ENCODE peak calls at places on chromosome 20, in seven cellular contexts. J is AG09319, T is HFFc6, Z is GM04504, Y is KBM-7, N is caudate nucleus, F is NCI-H1436 treated with DMSO at 0.1 percent for 48 hours. K is an unnamed sample.

GRCh38 chr20:25486377-25486776 is 78.9 kb downstream of the GINS1 start:
- DNase-seq in J (no peak), T (no peak), F (no peak), Z (peak), N (no peak), Y (no peak), K (no peak)

GRCh38 chr20:62835931-62836861 is 19.3 kb downstream of the COL9A3 start:
- DNase-seq in Z (no peak), J (no peak), N (no peak), F (no peak), Y (no peak), T (no peak), K (peak)

GRCh38 chr20:61997891-61998290 is 67.8 kb downstream of the TAF4 start:
- DNase-seq in J (no peak), T (no peak), F (no peak), Y (no peak), Z (no peak), N (no peak), K (no peak)

GRCh38 chr20:50801747-50802125 is 6.9 kb downstream of the BCAS4 start:
- DNase-seq in Z (no peak), F (no peak), N (no peak), J (no peak), Y (no peak), T (no peak), K (no peak)

GRCh38 chr20:3712279-3712873 is at the start of gene SIGLEC1:
- DNase-seq in F (no peak), N (no peak), Y (peak), T (no peak), Z (no peak), J (no peak), K (no peak)

GRCh38 chr20:25245461-25245860 is 2.4 kb upstream of the PYGB start:
- DNase-seq in T (no peak), J (no peak), Z (no peak), Y (no peak), F (no peak), N (no peak), K (no peak)

GRCh38 chr20:3406481-3407425 is 716 bp downstream of the DNAAF9 start:
- DNase-seq in J (no peak), Z (no peak), T (peak), F (no peak), N (peak), Y (peak), K (peak)

GRCh38 chr20:2618815-2619214 is 33.6 kb upstream of the NOP56 start:
- DNase-seq in F (no peak), J (no peak), Y (no peak), Z (no peak), N (no peak), T (no peak), K (no peak)

GRCh38 chr20:33979094-33979493 is 14.6 kb upstream of the RALY start:
- DNase-seq in Y (no peak), F (no peak), T (no peak), N (no peak), J (no peak), Z (no peak), K (no peak)

GRCh38 chr20:19833395-19833794 is 75.3 kb downstream of the RIN2 start:
- DNase-seq in F (no peak), T (no peak), J (no peak), Y (no peak), Z (no peak), N (no peak), K (no peak)

GRCh38 chr20:17841751-17842191 is 126.8 kb downstream of the SNX5 start:
- DNase-seq in F (no peak), T (no peak), J (no peak), N (no peak), Z (peak), Y (no peak), K (no peak)

GRCh38 chr20:47146703-47147102 is 209.8 kb downstream of the ZMYND8 start:
- DNase-seq in J (peak), F (no peak), N (no peak), T (peak), Y (no peak), Z (peak), K (no peak)

GRCh38 chr20:60877071-60877470 is 375.0 kb upstream of the CDH4 start:
- DNase-seq in T (no peak), J (no peak), N (no peak), F (no peak), Z (no peak), Y (no peak), K (no peak)

GRCh38 chr20:24650091-24650490 is 180.7 kb downstream of the SYNDIG1 start:
- DNase-seq in J (no peak), N (no peak), Y (no peak), T (peak), Z (no peak), F (no peak), K (no peak)

GRCh38 chr20:33789109-33789857 is 21.9 kb upstream of the CHMP4B start:
- DNase-seq in F (no peak), J (peak), Y (no peak), N (no peak), Z (peak), T (peak), K (peak)

GRCh38 chr20:38498909-38499308 is 26.3 kb downstream of the RALGAPB start:
- DNase-seq in F (no peak), T (no peak), N (no peak), J (no peak), Y (no peak), Z (no peak), K (no peak)

GRCh38 chr20:59745716-59746115 is 141.4 kb downstream of the PHACTR3 start:
- DNase-seq in T (no peak), Z (no peak), N (no peak), Y (no peak), J (no peak), F (no peak), K (no peak)